ENCODE peak calls at places on chromosomes 11 and 22, in four cellular contexts. One of them, this sample, is unnamed.

GRCh38 chr11:8913961-8914660 is 3.1 kb downstream of the AKIP1 start:
- DNase-seq in naive thymus-derived CD8-positive, alpha-beta T cell: peak
- DNase-seq in B cell: peak
- DNase-seq in NCI-H1436: peak
- DNase-seq in this sample: peak

GRCh38 chr11:62108017-62108750 is 15.6 kb upstream of the INCENP start:
- DNase-seq in NCI-H1436: peak
- DNase-seq in naive thymus-derived CD8-positive, alpha-beta T cell: no peak
- DNase-seq in B cell: peak
- DNase-seq in this sample: no peak

GRCh38 chr11:116232364-116232801 is 540.4 kb downstream of the BUD13 start:
- DNase-seq in naive thymus-derived CD8-positive, alpha-beta T cell: no peak
- DNase-seq in B cell: no peak
- DNase-seq in NCI-H1436: peak
- DNase-seq in this sample: no peak

GRCh38 chr11:102109896-102110760 is at the start of gene YAP1:
- DNase-seq in naive thymus-derived CD8-positive, alpha-beta T cell: peak
- DNase-seq in B cell: peak
- DNase-seq in NCI-H1436: no peak
- DNase-seq in this sample: no peak

GRCh38 chr11:131637469-131638175 is 267.2 kb downstream of the NTM start:
- DNase-seq in B cell: no peak
- DNase-seq in naive thymus-derived CD8-positive, alpha-beta T cell: no peak
- DNase-seq in NCI-H1436: no peak
- DNase-seq in this sample: no peak

GRCh38 chr22:20205964-20206708 is 55.3 kb upstream of the CCDC188 start:
- DNase-seq in B cell: peak
- DNase-seq in naive thymus-derived CD8-positive, alpha-beta T cell: peak
- DNase-seq in NCI-H1436: peak
- DNase-seq in this sample: no peak

GRCh38 chr11:47924184-47924671 is 56.1 kb upstream of the PTPRJ start:
- DNase-seq in B cell: no peak
- DNase-seq in NCI-H1436: no peak
- DNase-seq in naive thymus-derived CD8-positive, alpha-beta T cell: no peak
- DNase-seq in this sample: no peak

GRCh38 chr11:33015621-33016551 is at the start of gene DEPDC7:
- DNase-seq in naive thymus-derived CD8-positive, alpha-beta T cell: peak
- DNase-seq in B cell: peak
- DNase-seq in NCI-H1436: peak
- DNase-seq in this sample: peak

GRCh38 chr11:117226388-117227385 is 5.2 kb downstream of the PCSK7 start:
- DNase-seq in B cell: peak
- DNase-seq in naive thymus-derived CD8-positive, alpha-beta T cell: no peak
- DNase-seq in NCI-H1436: peak
- DNase-seq in this sample: peak

GRCh38 chr11:66467034-66467659 is 442 bp downstream of the PELI3 start:
- DNase-seq in NCI-H1436: peak
- DNase-seq in B cell: peak
- DNase-seq in naive thymus-derived CD8-positive, alpha-beta T cell: no peak
- DNase-seq in this sample: no peak

GRCh38 chr11:116114198-116114651 is 610.0 kb upstream of the CADM1 start:
- DNase-seq in naive thymus-derived CD8-positive, alpha-beta T cell: no peak
- DNase-seq in B cell: no peak
- DNase-seq in NCI-H1436: no peak
- DNase-seq in this sample: no peak

GRCh38 chr11:124884340-124884739 is 13.3 kb downstream of the ROBO4 start:
- DNase-seq in B cell: no peak
- DNase-seq in NCI-H1436: no peak
- DNase-seq in naive thymus-derived CD8-positive, alpha-beta T cell: no peak
- DNase-seq in this sample: no peak

GRCh38 chr11:61516675-61517516 is 8.3 kb downstream of the LRRC10B start:
- DNase-seq in B cell: peak
- DNase-seq in naive thymus-derived CD8-positive, alpha-beta T cell: peak
- DNase-seq in NCI-H1436: peak
- DNase-seq in this sample: no peak

GRCh38 chr11:33344611-33345010 is 87.4 kb downstream of the HIPK3 start:
- DNase-seq in naive thymus-derived CD8-positive, alpha-beta T cell: no peak
- DNase-seq in NCI-H1436: no peak
- DNase-seq in B cell: no peak
- DNase-seq in this sample: no peak